ENCODE peak calls at places on chromosomes 2 and 18, in nine cellular contexts. One of them, this sample, is unnamed.

GRCh38 chr2:96203130-96204028 is 5.2 kb downstream of the STARD7 start:
- DNase-seq in GM12865: peak; percentile 41
- DNase-seq in stimulated activated CD8-positive, alpha-beta memory T cell treated with anti-CD3 and anti-CD28 coated beads, Interleukin-2, amount 100 ng/mL, for 48 hours: no peak
- DNase-seq in NAMALWA: peak; percentile 48
- DNase-seq in HFF-Myc: no peak
- DNase-seq in NCI-H2081: no peak
- DNase-seq in effector CD4-positive, alpha-beta T cell: no peak
- DNase-seq in amniotic epithelial cell: no peak
- DNase-seq in AG10803: no peak
- DNase-seq in this sample: no peak

GRCh38 chr2:27369471-27370025 is 590 bp downstream of the EIF2B4 start:
- DNase-seq in GM12865: no peak
- DNase-seq in stimulated activated CD8-positive, alpha-beta memory T cell treated with anti-CD3 and anti-CD28 coated beads, Interleukin-2, amount 100 ng/mL, for 48 hours: no peak
- DNase-seq in NAMALWA: peak; percentile 40
- DNase-seq in HFF-Myc: no peak
- DNase-seq in NCI-H2081: peak; percentile 65
- DNase-seq in effector CD4-positive, alpha-beta T cell: no peak
- DNase-seq in amniotic epithelial cell: peak; percentile 48
- DNase-seq in AG10803: peak; percentile 57
- DNase-seq in this sample: no peak

GRCh38 chr2:98807221-98807620 is 76.3 kb upstream of the MGAT4A start:
- DNase-seq in GM12865: no peak
- DNase-seq in stimulated activated CD8-positive, alpha-beta memory T cell treated with anti-CD3 and anti-CD28 coated beads, Interleukin-2, amount 100 ng/mL, for 48 hours: no peak
- DNase-seq in NAMALWA: no peak
- DNase-seq in HFF-Myc: no peak
- DNase-seq in NCI-H2081: no peak
- DNase-seq in effector CD4-positive, alpha-beta T cell: no peak
- DNase-seq in amniotic epithelial cell: no peak
- DNase-seq in AG10803: no peak
- DNase-seq in this sample: no peak

GRCh38 chr2:2827691-2828315 is 496.7 kb upstream of the MYT1L start:
- DNase-seq in GM12865: no peak
- DNase-seq in stimulated activated CD8-positive, alpha-beta memory T cell treated with anti-CD3 and anti-CD28 coated beads, Interleukin-2, amount 100 ng/mL, for 48 hours: no peak
- DNase-seq in NAMALWA: no peak
- DNase-seq in HFF-Myc: no peak
- DNase-seq in NCI-H2081: no peak
- DNase-seq in effector CD4-positive, alpha-beta T cell: no peak
- DNase-seq in amniotic epithelial cell: no peak
- DNase-seq in AG10803: no peak
- DNase-seq in this sample: no peak

GRCh38 chr2:108278631-108279030 is 10.1 kb upstream of the SULT1C2 start:
- DNase-seq in GM12865: no peak
- DNase-seq in stimulated activated CD8-positive, alpha-beta memory T cell treated with anti-CD3 and anti-CD28 coated beads, Interleukin-2, amount 100 ng/mL, for 48 hours: no peak
- DNase-seq in NAMALWA: no peak
- DNase-seq in HFF-Myc: no peak
- DNase-seq in NCI-H2081: no peak
- DNase-seq in effector CD4-positive, alpha-beta T cell: no peak
- DNase-seq in amniotic epithelial cell: peak; percentile 6
- DNase-seq in AG10803: peak; percentile 15
- DNase-seq in this sample: no peak

GRCh38 chr2:165902929-165903328 is 50.6 kb downstream of the TTC21B start:
- DNase-seq in GM12865: peak; percentile 4
- DNase-seq in stimulated activated CD8-positive, alpha-beta memory T cell treated with anti-CD3 and anti-CD28 coated beads, Interleukin-2, amount 100 ng/mL, for 48 hours: no peak
- DNase-seq in NAMALWA: peak; percentile 19
- DNase-seq in HFF-Myc: peak; percentile 30
- DNase-seq in NCI-H2081: no peak
- DNase-seq in effector CD4-positive, alpha-beta T cell: no peak
- DNase-seq in amniotic epithelial cell: peak; percentile 7
- DNase-seq in AG10803: peak; percentile 29
- DNase-seq in this sample: no peak

GRCh38 chr18:51637881-51638280 is 440.4 kb upstream of the MEX3C start:
- DNase-seq in GM12865: no peak
- DNase-seq in stimulated activated CD8-positive, alpha-beta memory T cell treated with anti-CD3 and anti-CD28 coated beads, Interleukin-2, amount 100 ng/mL, for 48 hours: no peak
- DNase-seq in NAMALWA: no peak
- DNase-seq in HFF-Myc: no peak
- DNase-seq in NCI-H2081: no peak
- DNase-seq in effector CD4-positive, alpha-beta T cell: no peak
- DNase-seq in amniotic epithelial cell: no peak
- DNase-seq in AG10803: no peak
- DNase-seq in this sample: no peak

GRCh38 chr2:71791501-71792135 is 338.3 kb downstream of the DYSF start:
- DNase-seq in GM12865: no peak
- DNase-seq in stimulated activated CD8-positive, alpha-beta memory T cell treated with anti-CD3 and anti-CD28 coated beads, Interleukin-2, amount 100 ng/mL, for 48 hours: no peak
- DNase-seq in NAMALWA: no peak
- DNase-seq in HFF-Myc: no peak
- DNase-seq in NCI-H2081: no peak
- DNase-seq in effector CD4-positive, alpha-beta T cell: no peak
- DNase-seq in amniotic epithelial cell: no peak
- DNase-seq in AG10803: no peak
- DNase-seq in this sample: no peak